ENCODE peak calls at places on chromosomes 16 and 17, in ten cellular contexts. H is HCT116; X is GM23248; M is CD8-positive, alpha-beta T cell; N is PC-9; Z is esophagus squamous epithelium; Y is CD4-positive, alpha-beta memory T cell; T is CD8-positive, alpha-beta memory T cell; C is coronary artery; W is SJCRH30. L is an unnamed sample.

GRCh38 chr16:57091200-57091989 is 988 bp upstream of the CPNE2 start:
- DNase-seq in Y (no peak), C (peak), Z (no peak), W (peak), N (peak), X (peak), H (peak), T (no peak), M (no peak), L (peak)

GRCh38 chr17:63785556-63785955 is 11.6 kb downstream of the DDX42 start:
- DNase-seq in T (no peak), Y (no peak), M (no peak), C (no peak), W (no peak), H (no peak), N (peak), X (peak), Z (no peak), L (no peak)

GRCh38 chr17:63714550-63715277 is 14.8 kb upstream of the LIMD2 start:
- DNase-seq in X (peak), W (no peak), T (no peak), C (no peak), M (no peak), H (no peak), Z (no peak), N (no peak), Y (no peak), L (no peak)

GRCh38 chr17:74431568-74432483 is at the start of gene GPRC5C:
- DNase-seq in N (peak), Z (no peak), W (no peak), Y (peak), T (peak), M (peak), C (no peak), X (peak), H (peak), L (no peak)

GRCh38 chr16:52398021-52398420 is 148.9 kb downstream of the TOX3 start:
- DNase-seq in W (no peak), H (no peak), X (no peak), Y (no peak), M (no peak), Z (no peak), N (no peak), T (no peak), C (no peak), L (no peak)

GRCh38 chr16:30902070-30902972 is 5.9 kb downstream of the CTF1 start:
- DNase-seq in T (peak), M (peak), N (no peak), Y (peak), W (peak), C (no peak), Z (no peak), X (peak), H (no peak), L (no peak)

GRCh38 chr17:27293359-27293897 is 486 bp upstream of the WSB1 start:
- DNase-seq in C (no peak), T (no peak), Z (no peak), N (no peak), M (no peak), H (no peak), Y (no peak), W (no peak), X (no peak), L (no peak)

GRCh38 chr16:17578921-17579876 is 108.4 kb upstream of the XYLT1 start:
- DNase-seq in T (peak), H (peak), X (peak), M (peak), C (no peak), W (peak), Z (no peak), N (no peak), Y (peak), L (peak)

GRCh38 chr17:21021208-21021803 is 21.5 kb downstream of the USP22 start:
- DNase-seq in Y (no peak), W (no peak), X (no peak), M (no peak), H (no peak), N (no peak), T (no peak), Z (no peak), C (no peak), L (no peak)

GRCh38 chr17:37551788-37552187 is 57.4 kb downstream of the SYNRG start:
- DNase-seq in N (no peak), T (no peak), M (no peak), C (no peak), W (no peak), Z (no peak), H (no peak), Y (no peak), X (peak), L (no peak)
- H3K4me3 ChIP-seq in N (no peak), T (no peak), M (no peak), C (no peak), W (no peak), Z (no peak), H (no peak), Y (no peak), X (no peak), L (no peak)

GRCh38 chr16:23466162-23466885 is 13.3 kb upstream of the COG7 start:
- DNase-seq in Z (no peak), C (no peak), M (no peak), H (no peak), N (no peak), W (no peak), Y (no peak), T (no peak), X (peak), L (no peak)
- H3K27ac ChIP-seq in Z (no peak), C (no peak), M (no peak), H (no peak), N (no peak), W (no peak), Y (no peak), T (no peak), X (peak), L (no peak)

DNA sequence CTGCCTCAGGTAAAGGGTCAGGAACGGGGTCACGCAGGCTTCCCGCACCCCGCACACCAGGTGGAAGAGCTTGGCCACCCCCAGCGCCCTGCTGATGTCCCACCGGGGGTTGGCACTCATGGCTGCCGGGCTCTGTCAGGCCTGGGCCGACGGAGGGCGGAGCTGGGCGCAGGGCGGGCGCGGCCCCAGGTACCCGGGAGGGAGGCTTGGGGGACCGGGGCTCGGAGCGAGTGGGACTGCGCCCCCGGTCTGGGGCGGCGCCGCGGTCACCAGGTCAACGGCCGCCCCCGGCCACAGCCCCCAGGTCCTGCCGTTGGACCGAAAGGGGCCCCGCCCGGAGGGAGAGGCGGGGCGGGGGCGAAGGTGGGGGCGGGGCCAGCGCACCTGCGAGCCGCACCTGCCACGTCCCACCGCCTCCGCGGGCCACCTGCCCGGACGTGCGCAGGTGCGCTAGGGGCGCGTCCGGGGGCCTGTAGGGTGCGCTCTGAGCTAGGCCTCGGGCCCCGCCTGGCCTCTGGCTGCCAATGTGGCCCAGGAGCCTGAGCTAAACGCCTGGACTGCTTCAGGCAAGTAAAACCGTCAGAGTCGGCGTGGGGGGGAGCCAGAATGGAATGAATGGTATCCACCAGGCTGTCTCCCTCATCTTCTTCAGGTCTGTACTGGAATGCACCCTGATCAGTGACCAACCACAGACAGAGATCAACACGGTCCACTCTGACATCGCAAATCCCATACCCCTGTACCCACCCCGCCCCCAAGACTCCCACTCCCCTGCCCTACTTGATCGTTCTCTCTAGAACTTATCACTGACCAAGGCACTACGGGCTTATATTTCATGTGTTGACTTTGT is at the start of gene MFSD6L:
- DNase-seq in C (peak), Y (no peak), X (no peak), N (no peak), H (no peak), T (no peak), Z (no peak), M (no peak), W (no peak), L (no peak)
- H3K4me3 ChIP-seq in C (peak), Y (no peak), X (no peak), N (no peak), H (no peak), T (no peak), Z (peak), M (no peak), W (no peak), L (no peak)

GRCh38 chr16:74321356-74321755 is 24.7 kb downstream of the PSMD7 start:
- DNase-seq in Y (no peak), H (no peak), N (no peak), C (no peak), T (no peak), W (peak), X (no peak), Z (no peak), M (no peak), L (no peak)
- H3K27ac ChIP-seq in Y (no peak), H (no peak), N (no peak), C (peak), T (no peak), W (no peak), X (no peak), Z (no peak), M (no peak), L (no peak)

GRCh38 chr16:88702364-88703210 is 3.6 kb downstream of the RNF166 start:
- DNase-seq in Z (no peak), T (no peak), X (no peak), M (peak), H (no peak), W (no peak), C (no peak), Y (no peak), N (no peak), L (no peak)

GRCh38 chr16:88705076-88705684 is 1.0 kb downstream of the RNF166 start:
- DNase-seq in H (no peak), N (no peak), M (peak), X (peak), T (peak), Y (peak), C (no peak), W (no peak), Z (no peak), L (no peak)

GRCh38 chr16:88701541-88702363 is 4.5 kb downstream of the RNF166 start:
- DNase-seq in X (no peak), H (no peak), M (peak), T (no peak), W (no peak), N (no peak), Y (no peak), Z (no peak), C (no peak), L (no peak)

GRCh38 chr16:88705746-88706287 is 391 bp downstream of the RNF166 start:
- DNase-seq in W (no peak), H (no peak), N (no peak), Y (no peak), C (no peak), Z (no peak), M (peak), X (peak), T (no peak), L (no peak)

DNA sequence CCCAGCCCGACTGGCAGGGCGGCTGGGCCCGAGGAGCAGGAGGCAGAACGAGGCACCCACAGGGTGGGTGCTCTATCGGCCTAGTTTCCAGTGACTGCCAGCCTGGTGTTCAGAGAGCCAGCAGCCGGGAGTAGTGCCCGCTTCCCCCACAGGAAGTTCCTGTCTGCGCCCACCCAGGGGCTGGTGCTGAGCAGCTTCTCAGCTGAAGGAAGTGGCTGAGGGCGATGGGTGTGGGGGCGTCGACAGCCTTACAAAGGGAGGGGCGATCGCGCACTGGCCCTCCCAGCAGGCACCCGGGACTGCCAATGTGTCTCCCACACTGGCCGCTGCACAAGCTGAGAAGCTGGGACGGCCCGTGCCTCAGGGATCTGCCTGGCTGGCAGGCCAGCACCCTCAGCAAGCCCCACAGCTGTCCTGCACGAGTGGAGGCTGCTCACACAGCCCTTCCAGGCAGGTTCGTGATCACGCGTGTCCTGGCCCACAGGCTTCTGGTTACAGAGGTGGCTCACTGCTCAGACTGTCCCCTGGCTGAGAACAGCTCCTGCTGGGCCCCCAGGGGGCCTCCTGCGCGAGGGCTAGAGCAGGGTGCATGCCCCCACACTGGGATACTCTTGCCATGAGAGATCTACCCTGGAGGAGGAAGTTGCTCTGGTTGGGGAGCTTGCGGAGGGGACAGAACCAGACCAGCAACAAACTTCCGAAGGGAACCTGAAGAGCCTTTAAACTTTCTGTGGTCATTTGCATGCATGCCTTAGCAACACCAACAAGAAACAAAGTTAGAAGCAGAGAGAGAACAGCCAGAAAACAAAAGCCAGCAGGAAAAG is 2.5 kb downstream of the RNF166 start:
- DNase-seq in T (peak), Z (no peak), H (no peak), C (no peak), N (no peak), X (no peak), M (peak), Y (peak), W (no peak), L (no peak)
- H3K4me3 ChIP-seq in T (peak), Z (peak), H (no peak), C (peak), N (no peak), X (no peak), M (peak), Y (peak), W (no peak), L (peak)